ENCODE peak calls at places on chromosomes 5 and 9, in eight cellular contexts. M is endothelial cell of umbilical vein; V is left ventricle myocardium inferior; K is dorsolateral prefrontal cortex; J is CD8-positive, alpha-beta T cell; E is hepatocyte; Q is IMR-90; D is MM.1S. W is an unnamed sample.

GRCh38 chr9:98034593-98035546 is 21.7 kb upstream of the NANS start:
- DNase-seq in M (peak; percentile 75), D (peak; percentile 88), E (peak; percentile 90), Q (peak; percentile 75), K (peak; percentile 80), J (peak; percentile 97), V (peak; percentile 81), W (peak; percentile 79)

GRCh38 chr9:112112519-112112918 is 62.6 kb downstream of the SUSD1 start:
- DNase-seq in J (no peak), D (no peak), K (no peak), Q (peak; percentile 92), E (no peak), M (peak; percentile 74), V (no peak), W (no peak)

GRCh38 chr5:13704401-13704800 is 240.1 kb downstream of the DNAH5 start:
- DNase-seq in Q (no peak), V (no peak), M (no peak), E (no peak), J (no peak), D (no peak), K (no peak), W (no peak)

GRCh38 chr5:27788184-27788583 is 749.8 kb upstream of the CDH9 start:
- DNase-seq in E (no peak), M (no peak), D (no peak), J (no peak), V (no peak), K (no peak), Q (no peak), W (no peak)

GRCh38 chr5:87136096-87136495 is 131.6 kb upstream of the RASA1 start:
- DNase-seq in K (no peak), V (no peak), J (no peak), E (no peak), D (no peak), M (no peak), Q (no peak), W (no peak)

GRCh38 chr5:111563041-111563822 is 50.9 kb upstream of the STARD4 start:
- DNase-seq in M (peak; percentile 100), Q (peak; percentile 90), E (peak; percentile 57), D (no peak), K (no peak), V (no peak), J (no peak), W (no peak)

GRCh38 chr5:173291722-173292658 is 36.2 kb downstream of the STC2 start:
- DNase-seq in J (no peak), D (no peak), V (no peak), K (no peak), M (no peak), Q (peak; percentile 62), E (no peak), W (no peak)

GRCh38 chr5:170345971-170346370 is 43.2 kb downstream of the KCNMB1 start:
- DNase-seq in K (no peak), J (no peak), Q (no peak), M (no peak), D (no peak), V (no peak), E (no peak), W (no peak)

GRCh38 chr9:135588371-135588770 is 26.8 kb downstream of the PAEP start:
- DNase-seq in V (no peak), E (peak; percentile 3), K (peak; percentile 35), J (no peak), Q (no peak), D (no peak), M (no peak), W (no peak)

GRCh38 chr9:105150991-105151685 is 93.3 kb upstream of the SLC44A1 start:
- DNase-seq in E (no peak), V (no peak), M (no peak), J (no peak), Q (peak; percentile 69), D (no peak), K (no peak), W (no peak)

GRCh38 chr9:124088476-124088837 is 76.9 kb downstream of the LHX2 start:
- DNase-seq in E (no peak), J (no peak), M (no peak), K (peak; percentile 58), Q (no peak), D (no peak), V (no peak), W (no peak)

GRCh38 chr5:107541400-107541799 is 129.3 kb downstream of the EFNA5 start:
- DNase-seq in M (peak; percentile 34), Q (no peak), K (no peak), D (peak; percentile 48), V (no peak), E (no peak), J (no peak), W (no peak)

GRCh38 chr9:134966697-134967546 is 49.2 kb upstream of the FCN1 start:
- DNase-seq in V (no peak), J (no peak), Q (no peak), E (no peak), D (no peak), M (no peak), K (no peak), W (no peak)

GRCh38 chr9:133769511-133770075 is 31.4 kb upstream of the SARDH start:
- DNase-seq in V (no peak), J (no peak), Q (no peak), E (no peak), D (no peak), K (no peak), M (no peak), W (no peak)

GRCh38 chr5:139787568-139788293 is 7.9 kb upstream of the PSD2 start:
- DNase-seq in J (peak; percentile 92), M (peak; percentile 82), V (peak; percentile 90), D (peak; percentile 80), K (peak; percentile 94), E (peak; percentile 90), Q (peak; percentile 52), W (peak; percentile 85)

GRCh38 chr9:81417299-81417675 is 272.1 kb downstream of the TLE1 start:
- DNase-seq in V (no peak), D (no peak), Q (no peak), M (peak; percentile 32), K (no peak), E (no peak), J (no peak), W (no peak)

GRCh38 chr5:123708074-123708806 is 196.3 kb downstream of the CSNK1G3 start:
- DNase-seq in J (no peak), M (peak; percentile 77), D (no peak), K (no peak), E (no peak), V (no peak), Q (peak; percentile 90), W (no peak)

GRCh38 chr9:121739971-121740370 is 88.5 kb downstream of the DAB2IP start:
- DNase-seq in D (no peak), M (no peak), K (no peak), J (no peak), V (no peak), Q (no peak), E (no peak), W (no peak)

GRCh38 chr5:175657593-175658271 is at the start of gene HRH2:
- DNase-seq in J (peak; percentile 28), V (peak; percentile 53), E (peak; percentile 72), K (peak; percentile 77), Q (no peak), M (no peak), D (peak; percentile 81), W (no peak)

GRCh38 chr9:129823163-129823933 is 588 bp downstream of the TOR1A start:
- DNase-seq in Q (peak; percentile 27), E (peak; percentile 55), V (no peak), K (no peak), D (no peak), J (peak; percentile 17), M (peak; percentile 13), W (peak; percentile 46)
- TF ChIP-seq CTCF in Q (no peak), E (no peak), V (no peak), K (no peak), D (no peak), J (no peak), M (no peak), W (no peak)

GRCh38 chr5:141223112-141223783 is at the start of gene PCDHB14:
- DNase-seq in E (peak; percentile 21), K (no peak), D (peak; percentile 75), Q (peak; percentile 20), J (no peak), V (no peak), M (peak; percentile 31), W (no peak)
- H3K4me3 ChIP-seq in E (no peak within 1 kb of the TSS), K (peak within 1 kb of the TSS; percentile 42), D (peak within 1 kb of the TSS; percentile 65), Q (peak within 1 kb of the TSS; percentile 48), J (no peak within 1 kb of the TSS), V (peak within 1 kb of the TSS; percentile 47), M (no peak within 1 kb of the TSS), W (peak within 1 kb of the TSS; percentile 17)

GRCh38 chr9:137051145-137051724 is 2.6 kb downstream of the ENTPD2 start:
- DNase-seq in M (no peak), J (no peak), E (no peak), K (no peak), D (no peak), V (no peak), Q (no peak), W (no peak)

GRCh38 chr9:137048655-137049543 is 2.9 kb upstream of the NPDC1 start:
- DNase-seq in Q (no peak), M (no peak), K (no peak), V (no peak), E (no peak), J (no peak), D (no peak), W (no peak)

GRCh38 chr9:137049544-137050449 is 3.8 kb upstream of the NPDC1 start:
- DNase-seq in Q (peak; percentile 20), E (peak; percentile 80), D (peak; percentile 33), K (no peak), V (no peak), J (peak; percentile 66), M (peak; percentile 42), W (no peak)

GRCh38 chr9:137052293-137052692 is 1.6 kb downstream of the ENTPD2 start:
- DNase-seq in M (no peak), E (no peak), J (no peak), D (no peak), Q (no peak), V (no peak), K (no peak), W (no peak)

GRCh38 chr9:137050570-137050969 is 3.3 kb downstream of the ENTPD2 start:
- DNase-seq in V (no peak), M (no peak), D (no peak), E (no peak), K (no peak), J (no peak), Q (no peak), W (no peak)
- H3K27me3 ChIP-seq in V (peaks cover 81% of the 10 kb centered on the region), M (peaks cover 8% of the 10 kb centered on the region), D (peaks cover 80% of the 10 kb centered on the region), E (peaks cover 39% of the 10 kb centered on the region), K (peaks cover 22% of the 10 kb centered on the region), J (peaks cover 53% of the 10 kb centered on the region), Q (peaks cover 71% of the 10 kb centered on the region), W (peaks cover 3% of the 10 kb centered on the region)

DNA sequence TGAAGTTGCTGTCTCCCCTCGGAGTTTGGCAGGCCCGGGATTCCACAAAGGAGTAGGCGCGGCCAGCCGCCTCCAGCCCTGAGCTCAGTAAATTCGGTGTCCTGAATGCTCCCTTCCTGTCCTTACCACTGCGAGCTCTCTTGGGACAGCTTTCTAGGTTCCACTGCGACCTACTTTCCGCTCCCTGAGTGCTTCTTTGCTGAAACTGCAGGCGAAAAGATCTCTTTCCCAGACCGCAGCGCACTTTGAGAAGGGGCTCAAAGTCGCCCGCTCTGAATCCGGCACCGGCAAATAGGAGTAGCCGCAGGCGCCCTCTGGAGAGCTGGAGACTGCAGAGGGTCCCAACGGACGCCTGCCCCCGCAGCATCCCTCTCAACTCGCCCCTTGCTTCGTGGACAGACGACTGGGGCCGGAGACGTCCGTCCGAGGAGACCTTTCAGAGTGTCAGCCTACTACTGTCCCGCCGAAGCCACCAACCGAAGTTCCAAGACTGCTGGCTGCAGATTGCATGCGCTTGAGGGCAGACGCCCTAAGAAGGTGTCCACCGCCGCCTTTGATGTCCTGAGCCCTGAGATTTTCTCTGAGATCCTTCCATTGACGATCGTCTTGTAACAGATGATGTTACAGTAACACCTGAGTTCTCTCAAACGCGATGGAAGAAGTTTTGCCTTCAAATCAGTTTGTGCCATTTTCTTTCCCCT is 96.0 kb downstream of the ANXA2R start:
- DNase-seq in V (no peak), K (no peak), E (no peak), J (no peak), M (no peak), D (no peak), Q (peak; percentile 11), W (no peak)
- TF ChIP-seq CTCF in V (no peak), K (no peak), E (no peak), J (no peak), M (no peak), D (no peak), Q (no peak), W (no peak)